ENCODE peak calls at places on chromosomes 4 and X, in seven cellular contexts. T is NCI-H82; O is stimulated activated naive B cell treated with anti-CD40 and anti-IgM and Interleukin-4, amounts not matched to agents 10 μg/mL and 1 μg/mL and 100 μg/mL, for 72 hours; I is H4; D is dermis blood vessel endothelial cell; A is cardiac fibroblast; Q is right cardiac atrium. V is an unnamed sample.

GRCh38 chr4:176841730-176842129 is 49.0 kb upstream of the VEGFC start:
- DNase-seq in T (peak; percentile 68), O (no peak), D (peak; percentile 54), A (peak; percentile 53), Q (no peak), I (no peak), V (no peak)

GRCh38 chr4:169315530-169316306 is 45.0 kb upstream of the SH3RF1 start:
- DNase-seq in O (no peak), T (peak; percentile 9), I (no peak), D (peak; percentile 12), A (peak; percentile 49), Q (no peak), V (no peak)

GRCh38 chr4:159455675-159456235 is 352.9 kb downstream of the RAPGEF2 start:
- DNase-seq in D (peak; percentile 70), Q (no peak), I (peak; percentile 57), O (no peak), T (peak; percentile 69), A (peak; percentile 61), V (no peak)

GRCh38 chr4:17138847-17139246 is 240.4 kb upstream of the LDB2 start:
- DNase-seq in A (no peak), O (no peak), T (no peak), Q (no peak), D (no peak), I (no peak), V (no peak)

GRCh38 chrX:24860140-24860539 is 155.6 kb downstream of the ARX start:
- DNase-seq in Q (no peak), I (no peak), A (peak; percentile 48), T (no peak), O (no peak), D (peak; percentile 15), V (no peak)

GRCh38 chr4:185201983-185202962 is 1.5 kb downstream of the CFAP97 start:
- DNase-seq in I (peak; percentile 44), T (no peak), A (peak; percentile 83), Q (no peak), D (peak; percentile 65), O (no peak), V (peak; percentile 7)

GRCh38 chrX:34956915-34957314 is 14.3 kb downstream of the FAM47B start:
- DNase-seq in Q (no peak), I (no peak), O (no peak), T (no peak), A (peak; percentile 42), D (peak; percentile 44), V (no peak)

GRCh38 chr4:152819026-152819645 is 39.4 kb downstream of the ARFIP1 start:
- DNase-seq in D (no peak), A (no peak), Q (no peak), T (no peak), O (no peak), I (no peak), V (no peak)

GRCh38 chrX:20594985-20595384 is 328.3 kb upstream of the RPS6KA3 start:
- DNase-seq in O (no peak), A (peak; percentile 8), Q (no peak), I (peak; percentile 30), D (no peak), T (peak; percentile 22), V (no peak)

GRCh38 chr4:2259036-2259540 is 2.8 kb downstream of the MXD4 start:
- DNase-seq in T (no peak), Q (peak; percentile 57), O (no peak), D (no peak), I (no peak), A (no peak), V (no peak)

GRCh38 chr4:142984871-142985585 is 138.9 kb upstream of the INPP4B start:
- DNase-seq in I (no peak), O (no peak), Q (no peak), D (peak; percentile 28), A (peak; percentile 28), T (peak; percentile 27), V (no peak)

GRCh38 chrX:18946157-18946556 is 37.8 kb downstream of the PHKA2 start:
- DNase-seq in O (no peak), D (no peak), A (no peak), T (no peak), Q (no peak), I (no peak), V (no peak)

V was measured in NCI-H510A.